ENCODE peak calls at places on chromosomes 1 and 21, in four cellular contexts. S, X, I and G are unnamed samples.

GRCh38 chr1:212721388-212722247 is 22.0 kb upstream of the BATF3 start:
- DNase-seq in S (no peak), X (no peak), I (peak), G (no peak)

GRCh38 chr1:88802950-88803349 is 88.4 kb downstream of the GTF2B start:
- DNase-seq in S (no peak), X (no peak), I (peak), G (no peak)

GRCh38 chr21:37207441-37208009 is 59.6 kb downstream of the VPS26C start:
- DNase-seq in S (no peak), X (no peak), I (no peak), G (no peak)

GRCh38 chr1:192521734-192522133 is 53.8 kb upstream of the RGS1 start:
- DNase-seq in S (no peak), X (no peak), I (no peak), G (no peak)

GRCh38 chr1:208243522-208243850 is 698 bp downstream of the PLXNA2 start:
- DNase-seq in S (no peak), X (no peak), I (peak), G (peak)

GRCh38 chr1:12167493-12168429 is 970 bp downstream of the TNFRSF1B start:
- DNase-seq in S (no peak), X (peak), I (no peak), G (no peak)

GRCh38 chr21:42652527-42653491 is 612 bp upstream of the PDE9A start:
- DNase-seq in S (peak), X (peak), I (peak), G (no peak)

GRCh38 chr1:180168786-180169640 is 14.3 kb downstream of the QSOX1 start:
- DNase-seq in S (no peak), X (no peak), I (no peak), G (no peak)

GRCh38 chr1:42340093-42340492 is 5.1 kb upstream of the FOXJ3 start:
- DNase-seq in S (no peak), X (no peak), I (peak), G (no peak)

GRCh38 chr1:60132985-60133673 is 59.6 kb upstream of the C1orf87 start:
- DNase-seq in S (no peak), X (no peak), I (peak), G (no peak)

GRCh38 chr21:35933466-35933865 is 126.9 kb downstream of the SETD4 start:
- DNase-seq in S (peak), X (no peak), I (peak), G (no peak)

GRCh38 chr1:27632387-27633297 is 2.3 kb downstream of the FGR start:
- DNase-seq in S (no peak), X (peak), I (no peak), G (no peak)

GRCh38 chr1:8431028-8431427 is 113.1 kb downstream of the SLC45A1 start:
- DNase-seq in S (no peak), X (no peak), I (no peak), G (no peak)

GRCh38 chr1:87292684-87293493 is 35.8 kb upstream of the LMO4 start:
- DNase-seq in S (no peak), X (no peak), I (peak), G (peak)

GRCh38 chr1:183653876-183654451 is 848 bp upstream of the APOBEC4 start:
- DNase-seq in S (no peak), X (no peak), I (no peak), G (no peak)

GRCh38 chr1:90155721-90156487 is 161.0 kb downstream of the ZNF326 start:
- DNase-seq in S (no peak), X (no peak), I (no peak), G (no peak)

GRCh38 chr1:231369282-231369681 is 31.2 kb downstream of the SPRTN start:
- DNase-seq in S (no peak), X (no peak), I (no peak), G (no peak)

GRCh38 chr1:89198500-89199072 is at the start of gene GBP4:
- DNase-seq in S (peak), X (peak), I (peak), G (peak)

GRCh38 chr1:184945678-184946412 is 28.5 kb downstream of the NIBAN1 start:
- DNase-seq in S (no peak), X (no peak), I (no peak), G (no peak)

GRCh38 chr1:171245458-171246064 is 2.7 kb upstream of the FMO1 start:
- DNase-seq in S (no peak), X (no peak), I (peak), G (no peak)

GRCh38 chr1:226108935-226109828 is 46.7 kb downstream of the H3-3A start:
- DNase-seq in S (peak), X (no peak), I (peak), G (no peak)

GRCh38 chr1:44688760-44689446 is 14.4 kb downstream of the ARMH1 start:
- DNase-seq in S (no peak), X (no peak), I (no peak), G (no peak)

GRCh38 chr1:113534130-113534817 is 144.0 kb downstream of the MAGI3 start:
- DNase-seq in S (no peak), X (no peak), I (peak), G (no peak)

GRCh38 chr1:236120725-236121153 is 21.6 kb upstream of the GPR137B start:
- DNase-seq in S (no peak), X (no peak), I (no peak), G (no peak)

GRCh38 chr1:192969091-192969490 is 90.1 kb downstream of the UCHL5 start:
- DNase-seq in S (no peak), X (no peak), I (no peak), G (no peak)

GRCh38 chr21:37829447-37829846 is 86.8 kb downstream of the KCNJ6 start:
- DNase-seq in S (no peak), X (peak), I (peak), G (no peak)

GRCh38 chr1:29470087-29470787 is 233.9 kb downstream of the PTPRU start:
- DNase-seq in S (no peak), X (no peak), I (no peak), G (no peak)

GRCh38 chr1:165893507-165893906 is 66.1 kb downstream of the UCK2 start:
- DNase-seq in S (no peak), X (no peak), I (no peak), G (no peak)

GRCh38 chr21:39385299-39386145 is 36.6 kb upstream of the HMGN1 start:
- DNase-seq in S (peak), X (peak), I (peak), G (peak)

GRCh38 chr1:183215076-183215720 is 29.1 kb downstream of the LAMC2 start:
- DNase-seq in S (no peak), X (no peak), I (no peak), G (no peak)

GRCh38 chr1:212366901-212367300 is 47.8 kb downstream of the PACC1 start:
- DNase-seq in S (no peak), X (no peak), I (peak), G (no peak)

GRCh38 chr1:161427733-161428516 is 60.2 kb upstream of the CFAP126 start:
- DNase-seq in S (no peak), X (no peak), I (peak), G (no peak)

DNA sequence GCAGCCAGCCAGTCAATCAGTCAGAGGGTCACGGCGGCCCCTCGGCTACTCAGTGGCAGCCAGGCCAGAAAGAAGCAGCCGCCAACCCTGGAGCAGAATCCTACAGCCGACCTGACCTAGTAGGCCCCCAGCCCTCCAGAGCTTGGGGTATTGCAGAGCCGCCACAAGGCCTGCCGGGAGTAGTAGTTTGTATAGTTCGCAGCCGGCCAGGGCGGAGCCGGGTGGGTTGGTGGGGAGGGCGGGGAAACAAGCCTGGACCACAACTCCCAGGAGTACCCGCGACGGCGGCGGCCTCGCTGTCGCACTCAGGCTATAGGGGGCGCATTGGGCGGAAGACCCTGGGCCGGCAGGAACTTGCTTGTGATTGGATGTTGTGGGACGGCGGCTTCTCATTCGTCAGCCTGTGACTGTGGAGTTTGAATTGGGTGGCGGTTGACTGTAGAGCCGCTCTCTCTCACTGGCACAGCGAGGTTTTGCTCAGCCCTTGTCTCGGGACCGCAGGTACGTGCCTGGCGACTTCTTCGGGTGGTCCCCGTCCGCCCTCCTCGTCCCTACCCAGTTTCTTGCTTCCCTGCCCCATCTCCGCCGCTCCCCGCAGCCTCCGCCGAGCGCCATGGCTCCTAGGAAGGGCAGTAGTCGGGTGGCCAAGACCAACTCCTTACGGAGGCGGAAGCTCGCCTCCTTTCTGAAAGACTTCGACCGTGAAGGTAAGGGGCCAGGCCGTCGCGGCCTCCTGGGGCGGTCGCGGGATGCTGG is at the start of gene CDCA8:
- DNase-seq in S (peak), X (peak), I (peak), G (peak)
- TF ChIP-seq CTCF in S (peak), X (peak), I (peak), G (peak)

GRCh38 chr1:54069792-54070548 is 16.6 kb downstream of the TCEANC2 start:
- DNase-seq in S (no peak), X (no peak), I (peak), G (no peak)

DNA sequence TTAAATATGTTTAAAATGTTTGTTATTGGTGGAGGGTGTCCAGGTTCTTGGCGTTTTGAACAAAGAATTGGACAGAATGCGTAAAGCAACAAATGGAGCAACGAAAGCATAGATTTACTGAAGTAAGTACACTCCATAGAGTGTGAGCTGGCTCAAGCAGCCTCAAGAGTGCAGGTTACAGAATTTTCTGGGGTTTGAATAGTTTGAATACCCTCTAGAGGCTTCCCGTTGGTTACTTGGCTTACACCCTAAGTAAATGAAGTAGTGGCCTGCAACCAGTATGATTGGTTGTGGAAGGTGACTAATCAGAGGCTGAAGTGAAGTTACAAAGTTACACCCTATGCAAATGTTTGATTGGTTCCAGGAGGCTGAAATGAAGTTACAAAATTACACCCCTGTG is 10.8 kb downstream of the TCEANC2 start:
- DNase-seq in S (no peak), X (no peak), I (no peak), G (no peak)
- TF ChIP-seq CTCF in S (no peak), X (no peak), I (no peak), G (no peak)

GRCh38 chr21:32411366-32412161 is 942 bp upstream of the EVA1C start:
- DNase-seq in S (peak), X (peak), I (peak), G (peak)
- TF ChIP-seq CTCF in S (no peak), X (no peak), I (no peak), G (no peak)

GRCh38 chr1:240602189-240602588 is 9.8 kb downstream of the GREM2 start:
- DNase-seq in S (no peak), X (no peak), I (peak), G (no peak)
- TF ChIP-seq CTCF in S (no peak), X (peak), I (no peak), G (no peak)

GRCh38 chr1:202205523-202206190 is 12.1 kb downstream of the LGR6 start:
- DNase-seq in S (no peak), X (no peak), I (no peak), G (no peak)
- TF ChIP-seq CTCF in S (no peak), X (no peak), I (peak), G (no peak)

GRCh38 chr21:20570824-20571232 is 427.4 kb upstream of the NCAM2 start:
- DNase-seq in S (no peak), X (no peak), I (no peak), G (no peak)
- TF ChIP-seq CTCF in S (no peak), X (no peak), I (no peak), G (no peak)

DNA sequence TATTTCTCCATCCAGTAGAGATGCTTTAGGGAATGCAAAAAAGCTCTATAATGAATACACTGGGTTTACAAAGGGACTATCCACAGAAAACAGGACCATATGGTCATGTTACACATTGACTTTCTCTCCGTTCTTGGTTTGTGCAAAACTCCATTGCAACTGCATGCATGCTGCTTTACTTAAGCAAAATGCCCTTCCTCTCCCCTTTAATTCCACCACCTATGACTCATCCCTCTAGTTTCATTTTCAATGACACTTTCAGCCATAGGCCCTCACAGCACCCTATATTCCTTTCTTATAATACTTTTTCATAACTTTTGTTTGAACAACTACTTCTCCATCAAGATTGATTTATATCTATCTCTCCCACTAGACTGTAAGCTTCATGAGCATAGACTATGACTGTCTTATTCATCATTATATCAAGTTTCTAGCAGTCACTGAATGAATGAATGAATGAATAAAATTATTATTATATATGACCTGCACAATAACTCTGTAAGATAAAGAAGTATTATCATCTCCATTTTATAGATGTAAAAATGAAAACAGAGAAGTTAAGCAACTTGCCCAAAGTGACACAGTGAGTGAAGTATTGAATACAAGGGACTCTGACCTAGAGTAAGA is 248.8 kb downstream of the PLPP3 start:
- DNase-seq in S (no peak), X (no peak), I (peak), G (no peak)
- TF ChIP-seq CTCF in S (no peak), X (no peak), I (no peak), G (no peak)